ENCODE peak calls at places on chromosomes 1 and 21, in seven cellular contexts. One of them, this sample, is unnamed.

GRCh38 chr21:46401186-46401910 is 57.3 kb upstream of the DIP2A start:
- DNase-seq in stomach: no peak
- DNase-seq in OCI-LY7: no peak
- DNase-seq in IMR-90: no peak
- DNase-seq in A549: no peak
- DNase-seq in fibroblast of lung: no peak
- DNase-seq in CD8-positive, alpha-beta T cell: no peak
- DNase-seq in this sample: no peak

GRCh38 chr1:59434336-59434735 is 137.4 kb downstream of the FGGY start:
- DNase-seq in CD8-positive, alpha-beta T cell: no peak
- DNase-seq in OCI-LY7: no peak
- DNase-seq in A549: no peak
- DNase-seq in IMR-90: no peak
- DNase-seq in fibroblast of lung: no peak
- DNase-seq in stomach: no peak
- DNase-seq in this sample: no peak

GRCh38 chr1:178004926-178005391 is 35.1 kb upstream of the SEC16B start:
- DNase-seq in A549: no peak
- DNase-seq in stomach: no peak
- DNase-seq in CD8-positive, alpha-beta T cell: no peak
- DNase-seq in OCI-LY7: no peak
- DNase-seq in IMR-90: peak
- DNase-seq in fibroblast of lung: peak
- DNase-seq in this sample: no peak

GRCh38 chr1:248838357-248839167 is 538 bp downstream of the ZNF672 start:
- DNase-seq in fibroblast of lung: peak
- DNase-seq in OCI-LY7: peak
- DNase-seq in CD8-positive, alpha-beta T cell: peak
- DNase-seq in A549: peak
- DNase-seq in stomach: peak
- DNase-seq in IMR-90: peak
- DNase-seq in this sample: peak

GRCh38 chr1:225763815-225764548 is 13.6 kb upstream of the SRP9 start:
- DNase-seq in stomach: peak
- DNase-seq in IMR-90: peak
- DNase-seq in CD8-positive, alpha-beta T cell: no peak
- DNase-seq in fibroblast of lung: peak
- DNase-seq in A549: no peak
- DNase-seq in OCI-LY7: no peak
- DNase-seq in this sample: no peak

GRCh38 chr1:220796530-220796929 is 9.8 kb downstream of the MTARC1 start:
- DNase-seq in IMR-90: no peak
- DNase-seq in CD8-positive, alpha-beta T cell: no peak
- DNase-seq in OCI-LY7: no peak
- DNase-seq in A549: no peak
- DNase-seq in fibroblast of lung: no peak
- DNase-seq in stomach: no peak
- DNase-seq in this sample: no peak

GRCh38 chr1:5939268-5940060 is 52.8 kb downstream of the NPHP4 start:
- DNase-seq in CD8-positive, alpha-beta T cell: no peak
- DNase-seq in IMR-90: no peak
- DNase-seq in stomach: peak
- DNase-seq in A549: no peak
- DNase-seq in OCI-LY7: no peak
- DNase-seq in fibroblast of lung: no peak
- DNase-seq in this sample: no peak

GRCh38 chr1:241482761-241483250 is 36.7 kb downstream of the FH start:
- DNase-seq in IMR-90: peak
- DNase-seq in CD8-positive, alpha-beta T cell: no peak
- DNase-seq in A549: peak
- DNase-seq in fibroblast of lung: peak
- DNase-seq in OCI-LY7: no peak
- DNase-seq in stomach: no peak
- DNase-seq in this sample: no peak

GRCh38 chr1:161180643-161181042 is 3.3 kb upstream of the B4GALT3 start:
- DNase-seq in stomach: no peak
- DNase-seq in CD8-positive, alpha-beta T cell: no peak
- DNase-seq in fibroblast of lung: peak
- DNase-seq in A549: no peak
- DNase-seq in IMR-90: no peak
- DNase-seq in OCI-LY7: peak
- DNase-seq in this sample: no peak

GRCh38 chr1:29318724-29319123 is 82.4 kb downstream of the PTPRU start:
- DNase-seq in IMR-90: no peak
- DNase-seq in stomach: no peak
- DNase-seq in A549: no peak
- DNase-seq in OCI-LY7: no peak
- DNase-seq in CD8-positive, alpha-beta T cell: no peak
- DNase-seq in fibroblast of lung: no peak
- DNase-seq in this sample: no peak

GRCh38 chr1:173050865-173051264 is at the start of gene TNFSF18:
- DNase-seq in A549: no peak
- DNase-seq in stomach: no peak
- DNase-seq in CD8-positive, alpha-beta T cell: no peak
- DNase-seq in IMR-90: peak
- DNase-seq in fibroblast of lung: peak
- DNase-seq in OCI-LY7: no peak
- DNase-seq in this sample: no peak

GRCh38 chr1:12230549-12231275 is 882 bp downstream of the VPS13D start:
- DNase-seq in CD8-positive, alpha-beta T cell: no peak
- DNase-seq in OCI-LY7: peak
- DNase-seq in A549: no peak
- DNase-seq in fibroblast of lung: no peak
- DNase-seq in IMR-90: no peak
- DNase-seq in stomach: peak
- DNase-seq in this sample: no peak

GRCh38 chr1:183218039-183218618 is 32.1 kb downstream of the LAMC2 start:
- DNase-seq in stomach: no peak
- DNase-seq in A549: no peak
- DNase-seq in OCI-LY7: no peak
- DNase-seq in IMR-90: peak
- DNase-seq in fibroblast of lung: peak
- DNase-seq in CD8-positive, alpha-beta T cell: no peak
- DNase-seq in this sample: no peak

GRCh38 chr1:156616463-156616862 is 2.8 kb upstream of the HAPLN2 start:
- DNase-seq in IMR-90: peak
- DNase-seq in stomach: no peak
- DNase-seq in fibroblast of lung: peak
- DNase-seq in A549: no peak
- DNase-seq in CD8-positive, alpha-beta T cell: no peak
- DNase-seq in OCI-LY7: no peak
- DNase-seq in this sample: peak

GRCh38 chr1:93080424-93080823 is 1.3 kb downstream of the MTF2 start:
- DNase-seq in stomach: no peak
- DNase-seq in fibroblast of lung: peak
- DNase-seq in IMR-90: peak
- DNase-seq in A549: peak
- DNase-seq in CD8-positive, alpha-beta T cell: no peak
- DNase-seq in OCI-LY7: peak
- DNase-seq in this sample: no peak

GRCh38 chr1:219763321-219763720 is 150.4 kb upstream of the ZC3H11B start:
- DNase-seq in CD8-positive, alpha-beta T cell: no peak
- DNase-seq in fibroblast of lung: no peak
- DNase-seq in OCI-LY7: no peak
- DNase-seq in A549: no peak
- DNase-seq in stomach: no peak
- DNase-seq in IMR-90: no peak
- DNase-seq in this sample: no peak

GRCh38 chr1:4489486-4489885 is 164.9 kb upstream of the AJAP1 start:
- DNase-seq in stomach: no peak
- DNase-seq in A549: no peak
- DNase-seq in IMR-90: no peak
- DNase-seq in OCI-LY7: no peak
- DNase-seq in fibroblast of lung: no peak
- DNase-seq in CD8-positive, alpha-beta T cell: no peak
- DNase-seq in this sample: no peak

GRCh38 chr1:4500441-4500840 is 154.0 kb upstream of the AJAP1 start:
- DNase-seq in OCI-LY7: no peak
- DNase-seq in A549: no peak
- DNase-seq in stomach: no peak
- DNase-seq in IMR-90: no peak
- DNase-seq in CD8-positive, alpha-beta T cell: no peak
- DNase-seq in fibroblast of lung: no peak
- DNase-seq in this sample: no peak

GRCh38 chr1:4495809-4496208 is 158.6 kb upstream of the AJAP1 start:
- DNase-seq in OCI-LY7: peak
- DNase-seq in IMR-90: no peak
- DNase-seq in A549: no peak
- DNase-seq in stomach: no peak
- DNase-seq in fibroblast of lung: no peak
- DNase-seq in CD8-positive, alpha-beta T cell: no peak
- DNase-seq in this sample: no peak

GRCh38 chr1:4494558-4494957 is 159.9 kb upstream of the AJAP1 start:
- DNase-seq in stomach: no peak
- DNase-seq in fibroblast of lung: no peak
- DNase-seq in IMR-90: no peak
- DNase-seq in OCI-LY7: peak
- DNase-seq in CD8-positive, alpha-beta T cell: no peak
- DNase-seq in A549: peak
- DNase-seq in this sample: no peak
- TF ChIP-seq CTCF in stomach: no peak
- TF ChIP-seq CTCF in fibroblast of lung: no peak
- TF ChIP-seq CTCF in IMR-90: no peak
- TF ChIP-seq CTCF in OCI-LY7: peak
- TF ChIP-seq CTCF in CD8-positive, alpha-beta T cell: no peak
- TF ChIP-seq CTCF in A549: no peak
- TF ChIP-seq CTCF in this sample: no peak

DNA sequence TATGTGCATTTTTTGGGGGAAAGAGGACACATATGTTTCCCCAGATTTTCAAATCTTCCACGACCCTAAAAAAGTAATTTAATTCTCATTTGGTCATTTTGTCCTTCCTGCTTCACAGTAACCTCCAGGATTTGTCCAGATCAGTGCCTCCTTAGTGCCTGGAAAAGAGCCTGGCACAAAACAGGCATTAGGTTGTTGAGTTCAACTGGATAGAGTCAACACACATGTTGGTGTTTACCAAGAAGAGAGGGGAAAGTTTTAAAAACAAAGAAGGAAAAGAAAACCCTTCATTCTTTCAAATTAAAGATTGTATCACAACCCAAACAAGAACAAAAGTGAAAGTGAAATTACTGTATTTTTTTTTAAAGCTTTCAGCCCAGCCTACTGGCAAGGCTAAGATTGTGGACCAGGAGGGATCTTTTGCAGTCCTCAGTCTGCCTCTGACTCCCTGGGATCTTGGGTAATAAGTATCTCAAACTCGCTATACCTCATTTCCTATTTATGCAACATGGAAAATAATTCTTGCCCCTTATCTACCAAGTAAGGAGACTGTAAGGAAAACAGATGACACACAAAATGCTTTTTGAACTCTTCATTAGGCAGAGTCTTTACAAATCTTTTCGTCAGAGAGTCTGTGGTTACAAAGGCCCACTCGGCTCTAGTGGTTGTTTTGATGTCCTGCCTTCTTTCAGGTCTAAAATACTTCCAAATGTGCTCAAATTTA is 57.8 kb downstream of the ZNF281 start:
- DNase-seq in OCI-LY7: peak
- DNase-seq in IMR-90: peak
- DNase-seq in A549: no peak
- DNase-seq in stomach: no peak
- DNase-seq in fibroblast of lung: peak
- DNase-seq in CD8-positive, alpha-beta T cell: no peak
- DNase-seq in this sample: no peak
- H3K4me3 ChIP-seq in OCI-LY7: peak
- H3K4me3 ChIP-seq in IMR-90: peak
- H3K4me3 ChIP-seq in A549: no peak
- H3K4me3 ChIP-seq in stomach: no peak
- H3K4me3 ChIP-seq in fibroblast of lung: peak
- H3K4me3 ChIP-seq in CD8-positive, alpha-beta T cell: peak
- H3K4me3 ChIP-seq in this sample: peak

DNA sequence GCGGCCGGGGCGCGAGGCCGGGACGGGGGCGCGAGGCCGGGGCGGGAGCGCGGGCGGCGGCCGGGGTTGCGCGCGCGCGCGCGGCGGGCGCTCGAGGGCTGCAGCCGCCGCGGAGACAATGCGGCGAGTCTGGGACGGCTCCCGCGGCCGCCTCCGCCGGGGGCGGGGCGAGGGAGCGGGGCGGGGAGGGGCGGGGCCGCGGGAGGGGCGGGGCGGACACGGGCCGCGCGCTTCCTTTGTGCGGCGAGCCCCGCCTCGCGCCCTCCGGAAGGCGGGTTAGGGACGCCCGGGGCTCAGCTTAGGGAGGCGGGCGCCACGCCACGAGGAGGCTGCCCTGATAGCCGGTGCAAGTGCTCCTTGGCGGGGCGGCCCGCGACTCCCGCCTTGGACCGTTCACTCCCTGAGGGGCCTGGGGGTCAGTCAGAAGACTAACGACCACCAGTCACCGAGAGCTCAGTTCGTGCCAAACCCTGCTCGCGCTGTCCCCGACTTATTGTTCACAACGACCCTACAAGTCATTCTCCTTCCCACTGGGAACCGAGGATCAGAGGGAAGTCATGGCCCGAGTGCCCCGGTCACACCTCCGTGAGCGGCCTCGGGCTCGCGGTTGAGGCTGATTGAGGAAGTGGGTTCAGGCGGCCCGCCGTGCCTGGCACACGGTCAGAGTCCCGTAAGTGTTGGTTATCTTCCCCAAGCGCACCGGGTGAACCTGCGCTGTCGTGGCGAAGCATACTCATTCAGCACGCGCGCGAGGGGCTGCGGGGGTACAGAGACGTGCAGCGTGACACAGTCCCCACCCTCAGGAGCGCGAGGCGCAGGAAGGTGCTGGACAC is 29.1 kb upstream of the A3GALT2 start:
- DNase-seq in IMR-90: peak
- DNase-seq in fibroblast of lung: peak
- DNase-seq in CD8-positive, alpha-beta T cell: peak
- DNase-seq in A549: peak
- DNase-seq in OCI-LY7: peak
- DNase-seq in stomach: peak
- DNase-seq in this sample: peak
- H3K27ac ChIP-seq in IMR-90: peak
- H3K27ac ChIP-seq in fibroblast of lung: peak
- H3K27ac ChIP-seq in CD8-positive, alpha-beta T cell: peak
- H3K27ac ChIP-seq in A549: peak
- H3K27ac ChIP-seq in OCI-LY7: peak
- H3K27ac ChIP-seq in stomach: peak
- H3K27ac ChIP-seq in this sample: peak

GRCh38 chr1:52633291-52633754 is 355 bp downstream of the SHISAL2A start:
- DNase-seq in fibroblast of lung: no peak
- DNase-seq in A549: no peak
- DNase-seq in CD8-positive, alpha-beta T cell: peak
- DNase-seq in OCI-LY7: no peak
- DNase-seq in stomach: no peak
- DNase-seq in IMR-90: no peak
- DNase-seq in this sample: no peak

GRCh38 chr1:52635321-52636089 is 2.5 kb downstream of the SHISAL2A start:
- DNase-seq in A549: no peak
- DNase-seq in fibroblast of lung: no peak
- DNase-seq in CD8-positive, alpha-beta T cell: no peak
- DNase-seq in OCI-LY7: no peak
- DNase-seq in stomach: no peak
- DNase-seq in IMR-90: no peak
- DNase-seq in this sample: no peak

GRCh38 chr1:52634111-52634510 is 1.1 kb downstream of the SHISAL2A start:
- DNase-seq in OCI-LY7: no peak
- DNase-seq in CD8-positive, alpha-beta T cell: no peak
- DNase-seq in fibroblast of lung: no peak
- DNase-seq in IMR-90: no peak
- DNase-seq in stomach: no peak
- DNase-seq in A549: no peak
- DNase-seq in this sample: no peak

GRCh38 chr1:52631759-52632331 is 1.1 kb upstream of the SHISAL2A start:
- DNase-seq in IMR-90: no peak
- DNase-seq in stomach: no peak
- DNase-seq in fibroblast of lung: no peak
- DNase-seq in A549: no peak
- DNase-seq in OCI-LY7: no peak
- DNase-seq in CD8-positive, alpha-beta T cell: no peak
- DNase-seq in this sample: no peak

GRCh38 chr1:52632732-52633290 is at the start of gene SHISAL2A:
- DNase-seq in OCI-LY7: no peak
- DNase-seq in CD8-positive, alpha-beta T cell: peak
- DNase-seq in A549: no peak
- DNase-seq in stomach: peak
- DNase-seq in fibroblast of lung: peak
- DNase-seq in IMR-90: no peak
- DNase-seq in this sample: no peak
- TF ChIP-seq CTCF in OCI-LY7: no peak
- TF ChIP-seq CTCF in CD8-positive, alpha-beta T cell: no peak
- TF ChIP-seq CTCF in A549: no peak
- TF ChIP-seq CTCF in stomach: no peak
- TF ChIP-seq CTCF in fibroblast of lung: no peak
- TF ChIP-seq CTCF in IMR-90: no peak
- TF ChIP-seq CTCF in this sample: no peak